ENCODE peak calls at places on chromosomes 5 and 9, in five cellular contexts. D, E, Z, N and C are unnamed samples.

GRCh38 chr9:92722386-92723298 is 42.0 kb downstream of the BICD2 start:
- DNase-seq in E (no peak), Z (no peak), D (no peak), N (no peak), C (no peak)

GRCh38 chr5:5979362-5979760 is 399.0 kb downstream of the MED10 start:
- DNase-seq in Z (no peak), E (no peak), N (no peak), D (peak), C (peak)

GRCh38 chr5:20276061-20276958 is 288.3 kb upstream of the CDH18 start:
- DNase-seq in E (no peak), D (peak), N (no peak), Z (no peak), C (peak)

GRCh38 chr5:1777281-1778137 is 22.1 kb downstream of the MRPL36 start:
- DNase-seq in Z (no peak), N (no peak), E (no peak), D (no peak), C (no peak)

GRCh38 chr9:121281614-121282291 is 13.8 kb downstream of the GSN start:
- DNase-seq in D (peak), E (no peak), N (peak), Z (no peak), C (peak)

GRCh38 chr9:127877566-127877998 is at the start of gene AK1:
- DNase-seq in Z (no peak), D (peak), E (no peak), N (peak), C (peak)

GRCh38 chr9:131300444-131300843 is 10.9 kb downstream of the PLPP7 start:
- DNase-seq in N (no peak), Z (no peak), E (no peak), D (no peak), C (no peak)

GRCh38 chr5:30469691-30470090 is 723.8 kb upstream of the CDH6 start:
- DNase-seq in Z (no peak), D (no peak), E (no peak), N (no peak), C (no peak)

GRCh38 chr5:10562202-10563131 is 1.4 kb upstream of the ANKRD33B start:
- DNase-seq in Z (no peak), N (no peak), E (peak), D (no peak), C (no peak)

GRCh38 chr9:122835313-122835731 is 6.9 kb upstream of the PDCL start:
- DNase-seq in N (no peak), D (no peak), Z (peak), E (peak), C (no peak)

GRCh38 chr9:32644698-32645097 is 9.2 kb upstream of the TAF1L start:
- DNase-seq in E (no peak), N (no peak), D (peak), Z (no peak), C (peak)

GRCh38 chr5:2187687-2188086 is 305.0 kb upstream of the IRX4 start:
- DNase-seq in E (no peak), D (no peak), N (no peak), Z (no peak), C (no peak)

GRCh38 chr5:153831976-153832375 is 206.7 kb downstream of the FAM114A2 start:
- DNase-seq in D (peak), N (no peak), E (peak), Z (no peak), C (peak)

GRCh38 chr9:87337335-87338074 is 160.2 kb upstream of the DAPK1 start:
- DNase-seq in N (no peak), D (no peak), Z (no peak), E (no peak), C (no peak)

GRCh38 chr5:166581827-166582226 is 1709.6 kb upstream of the WWC1 start:
- DNase-seq in N (no peak), E (no peak), Z (no peak), D (no peak), C (peak)

GRCh38 chr9:138061631-138062030 is 184.0 kb downstream of the CACNA1B start:
- DNase-seq in E (no peak), D (no peak), N (no peak), Z (no peak), C (no peak)

GRCh38 chr9:129202613-129203555 is 24.8 kb upstream of the IER5L start:
- DNase-seq in D (peak), E (peak), Z (peak), N (peak), C (peak)

GRCh38 chr9:133320421-133320881 is 15.5 kb downstream of the SURF6 start:
- DNase-seq in D (no peak), N (no peak), Z (no peak), E (no peak), C (no peak)

GRCh38 chr5:14669975-14670374 is 5.5 kb downstream of the OTULIN start:
- DNase-seq in N (no peak), E (no peak), D (peak), Z (no peak), C (peak)

GRCh38 chr9:71929791-71930440 is 18.5 kb downstream of the C9orf85 start:
- DNase-seq in Z (no peak), D (no peak), N (no peak), E (no peak), C (no peak)

GRCh38 chr9:136754059-136754572 is 3.9 kb downstream of the LCN8 start:
- DNase-seq in Z (no peak), N (no peak), D (no peak), E (no peak), C (no peak)

GRCh38 chr9:129459550-129460322 is 161.2 kb downstream of the C9orf50 start:
- DNase-seq in E (no peak), Z (no peak), D (no peak), N (no peak), C (no peak)

GRCh38 chr5:176772271-176773210 is 37.8 kb upstream of the UNC5A start:
- DNase-seq in N (no peak), E (no peak), D (no peak), Z (no peak), C (no peak)

GRCh38 chr9:136643596-136644342 is 18.9 kb upstream of the EGFL7 start:
- DNase-seq in D (no peak), Z (no peak), N (no peak), E (no peak), C (no peak)

GRCh38 chr9:5543875-5544702 is 33.8 kb downstream of the PDCD1LG2 start:
- DNase-seq in E (no peak), D (no peak), Z (no peak), N (no peak), C (no peak)
- TF ChIP-seq CTCF in E (no peak), D (no peak), Z (no peak), N (no peak), C (no peak)

DNA sequence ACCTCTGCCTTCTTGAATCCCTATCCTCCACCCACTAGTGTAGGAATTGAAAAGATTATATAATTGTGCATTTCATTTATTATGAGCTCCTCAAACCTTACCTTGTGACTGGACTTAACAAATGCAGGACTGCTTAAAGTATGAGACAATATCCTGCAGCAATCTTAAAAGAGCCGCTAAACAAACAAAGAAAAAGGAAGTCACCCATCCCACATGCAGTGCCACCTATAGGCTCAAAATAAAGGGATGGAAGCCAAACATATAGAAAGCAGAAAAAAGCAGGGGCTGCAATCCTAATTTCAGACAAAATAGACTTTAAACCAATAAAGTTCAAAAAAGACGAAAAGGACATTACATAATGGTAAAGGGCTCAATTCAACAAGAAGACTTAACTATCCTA is 8.7 kb downstream of the PCAT7 start:
- DNase-seq in N (no peak), Z (no peak), E (no peak), D (no peak), C (no peak)
- TF ChIP-seq CTCF in N (no peak), Z (no peak), E (no peak), D (no peak), C (no peak)

GRCh38 chr9:126235844-126236243 is 90.8 kb upstream of the MVB12B start:
- DNase-seq in Z (no peak), N (no peak), D (no peak), E (no peak), C (no peak)
- TF ChIP-seq CTCF in Z (no peak), N (no peak), D (no peak), E (no peak), C (no peak)

GRCh38 chr5:173466227-173466626 is 138.0 kb upstream of the STC2 start:
- DNase-seq in D (no peak), N (no peak), Z (no peak), E (no peak), C (no peak)
- TF ChIP-seq CTCF in D (no peak), N (no peak), Z (no peak), E (no peak), C (no peak)

DNA sequence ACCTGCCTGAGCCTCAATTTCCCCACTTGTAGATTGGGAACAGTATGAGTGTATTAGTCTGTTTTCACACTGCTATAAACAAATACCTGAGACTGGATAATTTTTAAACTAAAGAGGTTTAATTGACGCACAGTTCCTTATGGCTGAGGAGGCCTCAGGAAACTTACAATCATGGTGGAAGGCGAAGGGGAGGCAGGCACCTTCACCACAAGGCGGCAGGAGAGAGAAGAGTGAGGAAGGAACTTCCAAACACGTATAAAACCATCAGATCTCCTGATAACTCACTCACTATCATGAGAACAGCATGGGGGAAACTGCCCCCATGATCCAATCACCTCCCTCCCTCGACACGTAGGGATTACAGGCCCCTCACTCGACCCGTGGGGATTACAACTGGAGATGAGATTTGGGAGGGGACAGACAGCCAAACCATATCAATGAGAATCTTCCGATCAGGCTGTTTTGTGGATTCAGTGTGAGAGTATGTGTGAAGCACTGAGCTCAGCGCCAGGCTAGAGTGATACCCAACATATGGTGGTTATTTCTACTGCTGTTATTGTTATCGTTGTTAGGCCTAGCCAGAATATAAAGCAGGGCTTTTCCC is 14.6 kb upstream of the LMX1B start:
- DNase-seq in D (no peak), Z (no peak), N (no peak), E (no peak), C (no peak)
- TF ChIP-seq CTCF in D (peak), Z (no peak), N (no peak), E (no peak), C (peak)

DNA sequence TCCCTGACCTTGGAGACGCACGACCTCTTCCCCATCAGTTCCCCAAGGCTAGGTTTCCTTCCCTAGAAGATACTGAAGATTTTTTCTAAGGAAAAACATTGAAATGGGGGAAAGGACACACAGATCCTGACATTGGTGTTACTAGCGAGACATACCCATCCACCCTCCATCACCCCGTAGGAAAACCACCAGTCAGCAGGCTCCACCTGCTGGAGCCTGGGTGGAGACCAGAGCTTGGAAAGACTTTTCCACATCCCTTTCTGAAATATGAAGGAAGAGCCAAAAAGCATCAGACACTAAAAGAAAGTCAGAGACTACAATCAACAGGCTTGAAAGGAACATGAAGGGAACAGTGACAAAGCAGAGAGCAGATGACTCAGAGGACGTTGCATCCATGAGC is 638.0 kb downstream of the IRX1 start:
- DNase-seq in N (no peak), D (peak), Z (no peak), E (no peak), C (peak)
- TF ChIP-seq CTCF in N (no peak), D (peak), Z (no peak), E (no peak), C (peak)